ENCODE peak calls at places on chromosomes 5 and 9, in five cellular contexts. Z is uterus, Q is left kidney, H is HFFc6, O is psoas muscle. G is an unnamed sample.

GRCh38 chr5:62369039-62369438 is 34.7 kb downstream of the DIMT1 start:
- DNase-seq in Z (no peak), Q (peak; percentile 9), H (no peak), O (no peak), G (no peak)

GRCh38 chr9:92528537-92528851 is 7.3 kb downstream of the ECM2 start:
- DNase-seq in Z (no peak), Q (no peak), H (no peak), O (no peak), G (no peak)

GRCh38 chr9:72145093-72145492 is 4.1 kb upstream of the GDA start:
- DNase-seq in Z (no peak), Q (no peak), H (peak; percentile 2), O (no peak), G (no peak)

GRCh38 chr9:124163988-124164350 is 93.8 kb upstream of the NEK6 start:
- DNase-seq in Z (no peak), Q (no peak), H (no peak), O (no peak), G (no peak)

GRCh38 chr9:128118971-128119665 is 8.4 kb downstream of the PTGES2 start:
- DNase-seq in Z (no peak), Q (no peak), H (no peak), O (peak; percentile 13), G (peak; percentile 52)

GRCh38 chr5:78920604-78921003 is 64.5 kb downstream of the ARSB start:
- DNase-seq in Z (no peak), Q (peak; percentile 63), H (peak; percentile 35), O (no peak), G (no peak)

GRCh38 chr5:135232958-135233357 is 166.1 kb downstream of the MACROH2A1 start:
- DNase-seq in Z (no peak), Q (no peak), H (no peak), O (peak; percentile 35), G (no peak)

GRCh38 chr5:178236126-178236525 is 3.5 kb upstream of the PHYKPL start:
- DNase-seq in Z (no peak), Q (no peak), H (no peak), O (no peak), G (no peak)

GRCh38 chr9:114861922-114862605 is 56.2 kb upstream of the TNFSF15 start:
- DNase-seq in Z (no peak), Q (peak; percentile 18), H (no peak), O (no peak), G (no peak)

GRCh38 chr5:10628601-10629000 is 64.7 kb downstream of the ANKRD33B start:
- DNase-seq in Z (no peak), Q (no peak), H (no peak), O (no peak), G (no peak)

GRCh38 chr5:133605323-133605722 is 7.0 kb downstream of the FSTL4 start:
- DNase-seq in Z (no peak), Q (no peak), H (no peak), O (no peak), G (no peak)

GRCh38 chr5:171863928-171864327 is 78.3 kb downstream of the SMIM23 start:
- DNase-seq in Z (no peak), Q (no peak), H (peak; percentile 78), O (no peak), G (no peak)

GRCh38 chr5:136781464-136781863 is 416.1 kb upstream of the TRPC7 start:
- DNase-seq in Z (no peak), Q (no peak), H (peak; percentile 59), O (no peak), G (no peak)

GRCh38 chr5:80754900-80755299 is 100.1 kb upstream of the DHFR start:
- DNase-seq in Z (no peak), Q (peak; percentile 43), H (no peak), O (no peak), G (no peak)

GRCh38 chr5:120452471-120452870 is 11.6 kb upstream of the PRR16 start:
- DNase-seq in Z (no peak), Q (no peak), H (no peak), O (no peak), G (no peak)

GRCh38 chr5:66814146-66814991 is 218.2 kb downstream of the MAST4 start:
- DNase-seq in Z (peak; percentile 39), Q (peak; percentile 65), H (peak; percentile 57), O (no peak), G (no peak)

GRCh38 chr9:114763220-114763619 is 42.6 kb downstream of the TNFSF15 start:
- DNase-seq in Z (no peak), Q (no peak), H (no peak), O (no peak), G (no peak)

GRCh38 chr5:142888469-142889085 is 118.4 kb downstream of the ARHGAP26 start:
- DNase-seq in Z (peak; percentile 36), Q (peak; percentile 78), H (peak; percentile 65), O (no peak), G (no peak)

G was measured in right cardiac atrium.